ENCODE peak calls at places on chromosomes 11 and 22, in six cellular contexts. N, D, I, Q, V and A are unnamed samples.

GRCh38 chr11:128749986-128750385 is 56.1 kb downstream of the FLI1 start:
- DNase-seq in N (no peak), D (no peak), I (no peak), Q (no peak), V (no peak), A (no peak)

GRCh38 chr22:21960200-21961126 is 7.8 kb upstream of the PPM1F start:
- DNase-seq in N (no peak), D (no peak), I (no peak), Q (no peak), V (no peak), A (no peak)

GRCh38 chr11:9057032-9057431 is 34.4 kb downstream of the SCUBE2 start:
- DNase-seq in N (no peak), D (no peak), I (no peak), Q (no peak), V (no peak), A (no peak)

GRCh38 chr11:34356576-34356917 is 1.3 kb downstream of the ABTB2 start:
- DNase-seq in N (no peak), D (no peak), I (peak), Q (no peak), V (no peak), A (no peak)

GRCh38 chr11:83948205-83948604 is 662.0 kb upstream of the CCDC90B start:
- DNase-seq in N (no peak), D (no peak), I (no peak), Q (no peak), V (no peak), A (no peak)

GRCh38 chr11:117195761-117196160 is 3.4 kb upstream of the TAGLN start:
- DNase-seq in N (no peak), D (no peak), I (no peak), Q (no peak), V (peak), A (no peak)

GRCh38 chr11:85531498-85531897 is 95.6 kb downstream of the DLG2 start:
- DNase-seq in N (no peak), D (no peak), I (no peak), Q (no peak), V (no peak), A (no peak)

GRCh38 chr22:19067696-19068348 is 54.4 kb downstream of the DGCR2 start:
- DNase-seq in N (no peak), D (no peak), I (no peak), Q (no peak), V (peak), A (no peak)